ENCODE peak calls at places on chromosome 1, in five cellular contexts. X, I, K, R and L are unnamed samples. For H3K4me1, the result is how much of the 10 kb centered on the place peaks cover.

GRCh38 chr1:210400043-210400840 is 71.5 kb downstream of the HHAT start:
- DNase-seq in X (no peak), R (peak), K (peak), I (peak), L (no peak)

GRCh38 chr1:228282329-228283042 is 74.6 kb downstream of the OBSCN start:
- DNase-seq in X (no peak), K (peak), R (no peak), I (no peak), L (no peak)

GRCh38 chr1:25469177-25469576 is 38.5 kb downstream of the MACO1 start:
- DNase-seq in R (no peak), I (no peak), X (no peak), K (peak), L (no peak)

GRCh38 chr1:238961790-238962189 is 424.6 kb upstream of the CHRM3 start:
- DNase-seq in R (no peak), I (no peak), K (no peak), X (no peak), L (no peak)

GRCh38 chr1:55204997-55205396 is 10.2 kb downstream of the USP24 start:
- DNase-seq in X (no peak), K (no peak), R (no peak), I (no peak), L (no peak)

GRCh38 chr1:172163479-172164215 is 256.8 kb upstream of the C1orf105 start:
- DNase-seq in K (no peak), I (no peak), R (no peak), X (no peak), L (no peak)

GRCh38 chr1:29986986-29987385 is 736.4 kb downstream of the MATN1 start:
- DNase-seq in K (no peak), I (peak), R (no peak), X (no peak), L (no peak)

GRCh38 chr1:26469558-26469957 is 2.7 kb upstream of the HMGN2 start:
- DNase-seq in R (no peak), I (no peak), X (no peak), K (no peak), L (no peak)

GRCh38 chr1:1364266-1364665 is 5.9 kb upstream of the MXRA8 start:
- DNase-seq in X (no peak), I (no peak), K (peak), R (no peak), L (no peak)

GRCh38 chr1:37100310-37100709 is 66.0 kb upstream of the GRIK3 start:
- DNase-seq in X (no peak), K (peak), I (no peak), R (no peak), L (no peak)

GRCh38 chr1:158285756-158286241 is 3.9 kb upstream of the CD1C start:
- DNase-seq in K (no peak), R (no peak), X (no peak), I (no peak), L (no peak)

GRCh38 chr1:45554198-45554597 is 3.6 kb downstream of the AKR1A1 start:
- DNase-seq in K (no peak), X (no peak), R (no peak), I (no peak), L (no peak)

GRCh38 chr1:92916899-92917298 is 44.4 kb downstream of the DIPK1A start:
- DNase-seq in K (no peak), X (no peak), I (no peak), R (no peak), L (no peak)

GRCh38 chr1:246281639-246282038 is 225.4 kb downstream of the SMYD3 start:
- DNase-seq in I (no peak), X (no peak), R (no peak), K (no peak), L (no peak)

GRCh38 chr1:243903904-243904303 is 53.9 kb upstream of the AKT3 start:
- DNase-seq in K (no peak), I (peak), R (no peak), X (no peak), L (no peak)

GRCh38 chr1:160884579-160884978 is 401 bp downstream of the ITLN1 start:
- DNase-seq in I (no peak), K (no peak), R (no peak), X (no peak), L (no peak)

GRCh38 chr1:200464784-200465400 is 55.1 kb upstream of the ZNF281 start:
- DNase-seq in R (no peak), X (no peak), I (no peak), K (no peak), L (no peak)

GRCh38 chr1:20604678-20605077 is 15.8 kb downstream of the CDA start:
- DNase-seq in R (no peak), K (no peak), X (no peak), I (no peak), L (no peak)

GRCh38 chr1:92749024-92749634 is 35.8 kb downstream of the EVI5 start:
- DNase-seq in K (peak), R (no peak), X (no peak), I (peak), L (no peak)

GRCh38 chr1:156104065-156104810 is 10.3 kb upstream of the LMNA start:
- DNase-seq in X (peak), R (peak), K (peak), I (peak), L (no peak)

GRCh38 chr1:81414417-81415087 is 386.2 kb upstream of the ADGRL2 start:
- DNase-seq in I (peak), R (peak), K (no peak), X (no peak), L (no peak)

GRCh38 chr1:213681788-213682340 is 305.9 kb upstream of the PROX1 start:
- DNase-seq in I (no peak), K (no peak), R (no peak), X (no peak), L (no peak)

GRCh38 chr1:17163789-17164666 is 40.9 kb upstream of the PADI1 start:
- DNase-seq in X (no peak), R (no peak), K (no peak), I (no peak), L (no peak)

GRCh38 chr1:3788756-3789420 is 7.4 kb downstream of the LRRC47 start:
- DNase-seq in I (no peak), K (no peak), R (no peak), X (no peak), L (no peak)

GRCh38 chr1:54331091-54331772 is 75.0 kb downstream of the SSBP3 start:
- DNase-seq in I (no peak), X (no peak), K (no peak), R (no peak), L (no peak)

GRCh38 chr1:66761273-66761672 is 9.0 kb downstream of the DYNLT5 start:
- DNase-seq in R (no peak), X (no peak), I (no peak), K (peak), L (no peak)

GRCh38 chr1:234925440-234926251 is 203.0 kb downstream of the TOMM20 start:
- DNase-seq in X (no peak), I (no peak), K (peak), R (no peak), L (no peak)

GRCh38 chr1:178057863-178058576 is 35.9 kb upstream of the RASAL2 start:
- DNase-seq in X (no peak), R (peak), I (peak), K (peak), L (no peak)

GRCh38 chr1:221439734-221440436 is 302.0 kb downstream of the DUSP10 start:
- DNase-seq in R (no peak), K (peak), X (peak), I (no peak), L (no peak)

GRCh38 chr1:160261526-160261877 is 847 bp downstream of the DCAF8 start:
- DNase-seq in K (peak), X (peak), R (no peak), I (peak), L (peak)

GRCh38 chr1:83794384-83794783 is 204.5 kb downstream of the TTLL7 start:
- DNase-seq in K (no peak), R (no peak), I (no peak), X (no peak), L (no peak)

GRCh38 chr1:9311489-9311888 is 18.8 kb downstream of the SPSB1 start:
- DNase-seq in X (no peak), K (no peak), R (no peak), I (no peak), L (no peak)

GRCh38 chr1:214720561-214720960 is 117.6 kb downstream of the CENPF start:
- DNase-seq in X (no peak), K (peak), I (no peak), R (no peak), L (no peak)

GRCh38 chr1:205049479-205049878 is 6.5 kb downstream of the CNTN2 start:
- DNase-seq in I (no peak), K (no peak), R (no peak), X (no peak), L (no peak)

GRCh38 chr1:44707112-44707881 is 23.7 kb downstream of the RNU5D-1 start:
- DNase-seq in I (no peak), R (no peak), K (peak), X (no peak), L (no peak)

DNA sequence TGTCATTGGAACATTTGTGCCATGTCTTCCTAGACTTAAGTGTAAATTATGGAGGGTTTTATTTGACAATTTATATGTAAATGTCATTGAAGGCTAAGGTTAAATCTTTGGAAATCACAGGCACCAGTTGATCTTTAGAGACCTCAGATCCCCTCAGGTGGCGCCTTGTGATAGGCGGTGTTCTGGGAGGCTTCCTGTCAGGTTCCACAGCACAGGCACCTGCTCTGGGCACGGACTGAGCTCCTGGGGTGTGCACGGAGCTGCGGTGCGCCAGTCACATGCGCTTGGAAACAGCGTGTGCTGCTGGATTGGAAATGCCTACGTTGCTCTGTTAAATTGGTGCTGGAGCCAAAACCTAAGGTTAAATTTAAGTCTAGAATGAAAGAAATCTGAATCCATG is 12.1 kb downstream of the CD46 start:
- DNase-seq in R (no peak), X (no peak), I (no peak), K (no peak), L (no peak)
- H3K4me1 ChIP-seq in R (under half), X (under half), I (under half), K (under half), L (under half)

DNA sequence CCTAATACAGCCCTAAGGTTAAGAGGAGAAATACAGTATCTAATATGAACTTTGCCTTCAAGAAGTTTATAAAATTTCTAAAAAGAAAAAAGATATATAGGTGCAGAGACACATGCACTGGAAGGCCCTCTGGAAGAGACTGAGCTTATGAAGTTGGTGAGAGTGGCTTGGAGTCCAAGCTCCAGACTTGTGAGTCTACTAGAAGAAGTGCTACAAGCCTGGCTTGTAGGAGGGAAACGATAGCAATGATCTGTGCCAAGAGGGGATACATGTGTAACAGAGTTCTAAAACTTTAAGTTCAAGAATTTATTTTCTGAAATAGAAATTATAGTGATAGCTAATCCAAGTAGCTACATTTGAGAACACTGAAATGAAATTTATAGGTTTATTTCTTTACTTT is 213.0 kb downstream of the PATJ start:
- DNase-seq in R (no peak), I (no peak), K (no peak), X (no peak), L (no peak)
- H3K4me1 ChIP-seq in R (under half), I (under half), K (under half), X (under half), L (under half)

GRCh38 chr1:101236546-101237228 is at the start of gene S1PR1:
- DNase-seq in I (peak), K (peak), R (peak), X (peak), L (peak)

GRCh38 chr1:101237229-101237837 is 514 bp downstream of the S1PR1 start:
- DNase-seq in X (no peak), R (peak), K (peak), I (peak), L (no peak)

GRCh38 chr1:101238681-101239094 is 1.9 kb downstream of the S1PR1 start:
- DNase-seq in K (peak), R (peak), X (peak), I (peak), L (peak)

GRCh38 chr1:101239095-101240040 is 2.5 kb downstream of the S1PR1 start:
- DNase-seq in R (no peak), K (no peak), I (no peak), X (peak), L (peak)

DNA sequence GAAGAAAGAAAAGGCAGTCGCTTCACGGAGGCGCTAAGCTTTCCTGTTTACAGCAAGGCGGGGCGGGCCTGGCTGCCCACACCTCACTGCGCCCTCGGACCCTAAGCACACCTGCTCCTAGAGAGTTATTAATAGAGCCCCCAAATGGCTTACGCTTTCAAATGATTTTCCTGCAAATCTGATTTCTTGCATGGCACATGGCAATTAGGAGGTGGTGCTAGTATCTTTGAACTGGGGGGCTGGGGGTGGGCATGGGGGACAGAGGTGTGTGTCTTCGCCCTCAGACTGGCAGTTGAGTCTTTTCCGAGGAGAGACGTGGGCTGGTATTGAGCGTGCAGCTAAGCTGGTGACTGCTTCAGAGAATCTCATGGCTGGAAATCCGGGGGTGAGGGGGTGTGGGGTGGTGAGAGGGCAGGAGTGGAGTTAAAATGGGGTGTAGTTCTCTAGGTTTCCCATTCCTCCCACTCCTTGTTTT is 1.3 kb downstream of the S1PR1 start:
- DNase-seq in K (no peak), I (peak), R (no peak), X (peak), L (peak)
- H3K4me1 ChIP-seq in K (under half), I (under half), R (under half), X (half or more), L (half or more)

GRCh38 chr1:33158366-33158765 is 23.5 kb downstream of the TRIM62 start:
- DNase-seq in I (no peak), X (no peak), K (no peak), R (no peak), L (no peak)

GRCh38 chr1:33163621-33164071 is 18.2 kb downstream of the TRIM62 start:
- DNase-seq in X (no peak), R (no peak), I (no peak), K (no peak), L (no peak)

GRCh38 chr1:33162141-33162540 is 19.7 kb downstream of the TRIM62 start:
- DNase-seq in R (no peak), I (no peak), K (no peak), X (no peak), L (no peak)

GRCh38 chr1:33159577-33159976 is 22.3 kb downstream of the TRIM62 start:
- DNase-seq in K (no peak), I (no peak), R (no peak), X (no peak), L (no peak)

DNA sequence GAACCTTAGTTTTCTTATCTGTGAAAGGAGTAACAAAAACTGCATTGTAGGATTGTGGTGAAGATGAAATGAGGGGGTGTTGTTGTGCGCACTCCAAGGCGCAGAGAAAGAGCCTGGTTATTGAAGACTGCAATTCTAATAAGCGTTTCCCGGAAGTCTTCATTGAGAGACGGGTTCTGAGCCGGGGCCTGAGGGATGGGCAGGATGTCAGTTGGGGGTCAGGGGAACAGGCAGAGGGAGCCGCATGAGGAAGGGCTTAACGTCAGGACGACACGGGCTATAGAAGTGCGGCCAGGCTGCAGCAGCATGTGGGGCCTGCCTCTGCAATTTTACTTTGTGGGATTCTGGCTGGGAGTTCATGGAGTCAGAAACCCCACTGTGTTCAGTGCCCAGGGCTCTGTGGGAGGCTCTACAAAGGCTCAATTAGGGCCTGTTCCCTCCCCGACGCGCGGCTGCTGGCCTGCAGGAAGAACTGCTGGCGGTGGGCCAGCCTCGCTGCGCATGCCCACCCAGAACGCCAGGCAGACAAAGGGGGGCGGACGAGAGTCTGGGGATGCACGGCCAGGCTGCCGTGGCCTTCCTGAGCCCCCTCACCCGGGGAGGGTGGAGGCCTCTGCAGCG is 20.7 kb downstream of the TRIM62 start:
- DNase-seq in R (peak), X (no peak), K (no peak), I (no peak), L (no peak)
- H3K4me1 ChIP-seq in R (under half), X (under half), K (under half), I (under half), L (under half)

DNA sequence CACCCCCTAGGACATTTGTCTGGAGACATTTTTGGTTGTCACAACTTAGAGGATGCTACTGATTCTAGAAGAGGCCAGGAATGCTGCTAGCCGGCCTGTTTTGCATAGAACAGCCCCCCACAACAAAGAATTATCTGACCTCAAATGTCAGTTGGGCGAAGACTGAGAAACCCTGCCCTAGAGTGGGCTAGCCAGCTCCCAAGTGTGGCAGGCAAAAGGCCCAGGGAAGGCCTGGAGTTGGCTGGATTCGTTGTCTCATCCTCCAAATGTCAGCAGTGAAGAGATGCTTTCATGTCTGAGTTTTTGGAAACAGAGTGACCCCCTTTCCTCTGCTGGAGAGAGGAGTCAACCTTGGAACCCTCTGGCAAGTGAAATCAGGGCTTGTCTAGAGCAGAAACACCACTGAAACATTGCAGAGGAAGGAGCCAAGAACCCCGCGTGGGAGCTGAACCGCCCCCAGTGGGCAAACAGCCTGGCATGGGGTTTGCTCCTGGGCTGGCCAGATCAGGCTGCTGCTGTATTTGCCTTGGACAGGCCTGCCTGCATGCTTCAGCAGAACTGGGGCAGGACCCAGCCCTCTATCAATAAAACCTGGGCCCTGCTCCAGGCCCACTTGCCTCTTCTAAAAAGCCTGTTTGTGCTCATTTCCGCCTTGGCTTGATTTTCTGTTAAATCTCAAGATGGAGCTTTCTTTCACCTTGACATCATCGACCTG is 32.9 kb downstream of the RASSF5 start:
- DNase-seq in I (no peak), R (peak), X (no peak), K (no peak), L (no peak)
- H3K4me1 ChIP-seq in I (under half), R (under half), X (under half), K (under half), L (under half)

GRCh38 chr1:87329051-87329755 is 523 bp downstream of the LMO4 start:
- DNase-seq in K (peak), X (no peak), I (peak), R (peak), L (peak)
- H3K4me1 ChIP-seq in K (under half), X (under half), I (under half), R (under half), L (under half)